ENCODE peak calls at places on chromosomes 7 and 10, in seven cellular contexts. D is SK-N-SH, X is A549, R is HCT116, L is K562, Y is HepG2, B is NB4. Q is an unnamed sample.

GRCh38 chr10:78575400-78575799 is 493.4 kb upstream of the ZMIZ1 start:
- DNase-seq in D (no peak), Y (no peak), R (no peak), X (no peak), B (no peak), L (no peak), Q (peak)

GRCh38 chr7:43768894-43769272 is 10.4 kb downstream of the BLVRA start:
- DNase-seq in Y (peak), B (no peak), L (no peak), R (no peak), D (no peak), X (no peak), Q (no peak)

GRCh38 chr10:93745411-93746065 is 12.2 kb upstream of the LGI1 start:
- DNase-seq in L (peak), D (no peak), X (peak), Y (peak), R (no peak), B (peak), Q (no peak)

GRCh38 chr10:28769147-28769604 is 91.9 kb downstream of the BAMBI start:
- DNase-seq in Y (peak), L (no peak), B (no peak), D (no peak), R (no peak), X (no peak), Q (no peak)

GRCh38 chr10:32687116-32687515 is 241.2 kb downstream of the CCDC7 start:
- DNase-seq in R (no peak), B (no peak), L (no peak), Y (no peak), X (no peak), D (no peak), Q (no peak)

GRCh38 chr10:5457741-5458140 is 41.6 kb downstream of the CALML5 start:
- DNase-seq in D (no peak), R (no peak), L (no peak), X (no peak), Y (no peak), B (no peak), Q (no peak)

GRCh38 chr10:62588116-62588515 is 213.9 kb downstream of the ZNF365 start:
- DNase-seq in R (no peak), B (no peak), X (no peak), Y (no peak), D (no peak), L (no peak), Q (no peak)

GRCh38 chr10:6840093-6840763 is 260.2 kb upstream of the PRKCQ start:
- DNase-seq in B (peak), D (no peak), L (no peak), R (no peak), X (no peak), Y (no peak), Q (no peak)

GRCh38 chr10:112585052-112585451 is 138.0 kb downstream of the VTI1A start:
- DNase-seq in Y (no peak), D (no peak), R (peak), B (no peak), X (peak), L (no peak), Q (no peak)

GRCh38 chr10:97490592-97490991 is 7.6 kb downstream of the MMS19 start:
- DNase-seq in B (no peak), Y (no peak), D (no peak), X (no peak), R (no peak), L (no peak), Q (peak)

GRCh38 chr7:41187322-41187721 is 515.6 kb downstream of the INHBA start:
- DNase-seq in D (no peak), X (no peak), L (no peak), R (no peak), Y (no peak), B (no peak), Q (peak)

GRCh38 chr7:45001138-45001694 is 1.2 kb downstream of the CCM2 start:
- DNase-seq in Y (no peak), X (no peak), D (peak), L (peak), R (no peak), B (peak), Q (peak)

GRCh38 chr7:120991570-120991969 is 3.1 kb downstream of the CPED1 start:
- DNase-seq in L (no peak), X (no peak), Y (no peak), D (no peak), R (no peak), B (no peak), Q (no peak)

GRCh38 chr10:7272008-7272407 is 138.8 kb downstream of the SFMBT2 start:
- DNase-seq in B (no peak), R (no peak), D (no peak), Y (no peak), L (no peak), X (no peak), Q (no peak)

GRCh38 chr7:99308461-99309074 is 17.1 kb upstream of the ARPC1A start:
- DNase-seq in L (no peak), R (no peak), D (no peak), B (no peak), X (no peak), Y (no peak), Q (no peak)

GRCh38 chr7:105760549-105761447 is 115.6 kb downstream of the ATXN7L1 start:
- DNase-seq in R (no peak), X (no peak), L (no peak), D (no peak), B (no peak), Y (no peak), Q (no peak)

GRCh38 chr10:113463083-113463482 is 89.8 kb upstream of the HABP2 start:
- DNase-seq in B (no peak), Y (no peak), D (no peak), L (no peak), R (no peak), X (no peak), Q (no peak)

GRCh38 chr10:13685885-13686284 is 99.1 kb downstream of the PRPF18 start:
- DNase-seq in Y (no peak), X (no peak), R (no peak), L (no peak), D (no peak), B (no peak), Q (no peak)

GRCh38 chr10:90865400-90865799 is 6.4 kb upstream of the RPP30 start:
- DNase-seq in R (no peak), Y (no peak), B (peak), D (no peak), L (peak), X (peak), Q (peak)

GRCh38 chr10:131872837-131873375 is 27.9 kb upstream of the PPP2R2D start:
- DNase-seq in B (no peak), D (no peak), Y (no peak), R (no peak), L (no peak), X (no peak), Q (no peak)

GRCh38 chr7:4215176-4215720 is 466.8 kb upstream of the FOXK1 start:
- DNase-seq in B (no peak), L (no peak), R (no peak), Y (no peak), X (no peak), D (no peak), Q (no peak)

GRCh38 chr10:23351914-23352313 is 7.3 kb upstream of the C10orf67 start:
- DNase-seq in B (no peak), Y (no peak), X (no peak), R (no peak), D (no peak), L (no peak), Q (no peak)

GRCh38 chr7:82249979-82250378 is 193.6 kb downstream of the CACNA2D1 start:
- DNase-seq in B (no peak), Y (no peak), X (no peak), D (no peak), R (no peak), L (no peak), Q (no peak)

GRCh38 chr10:930415-931325 is 835 bp downstream of the LARP4B start:
- DNase-seq in R (no peak), X (peak), Y (peak), B (peak), L (peak), D (peak), Q (peak)

GRCh38 chr7:78151229-78151628 is 352.7 kb downstream of the PHTF2 start:
- DNase-seq in D (no peak), X (no peak), Y (no peak), L (no peak), B (no peak), R (no peak), Q (no peak)

GRCh38 chr7:64630496-64630895 is 35.4 kb upstream of the ZNF107 start:
- DNase-seq in D (peak), L (peak), Y (peak), R (peak), B (peak), X (no peak), Q (no peak)

GRCh38 chr7:157404845-157405481 is 68.2 kb downstream of the DNAJB6 start:
- DNase-seq in B (peak), D (peak), R (no peak), Y (no peak), X (peak), L (peak), Q (peak)

GRCh38 chr10:36256166-36256565 is 614.1 kb upstream of the FZD8 start:
- DNase-seq in R (no peak), X (no peak), D (no peak), Y (no peak), L (no peak), B (no peak), Q (peak)

GRCh38 chr10:7389844-7390243 is 21.0 kb downstream of the SFMBT2 start:
- DNase-seq in Y (no peak), B (no peak), L (no peak), X (no peak), R (no peak), D (no peak), Q (no peak)

GRCh38 chr7:1225462-1226154 is 7.1 kb upstream of the UNCX start:
- DNase-seq in B (peak), R (no peak), L (peak), Y (no peak), X (peak), D (peak), Q (no peak)

GRCh38 chr7:1227814-1228534 is 4.7 kb upstream of the UNCX start:
- DNase-seq in R (no peak), B (peak), Y (no peak), L (no peak), D (no peak), X (no peak), Q (no peak)

GRCh38 chr7:1226155-1226901 is 6.3 kb upstream of the UNCX start:
- DNase-seq in Y (no peak), B (no peak), D (no peak), R (no peak), X (no peak), L (no peak), Q (no peak)

GRCh38 chr7:1228535-1229333 is 3.9 kb upstream of the UNCX start:
- DNase-seq in R (no peak), X (no peak), D (no peak), Y (no peak), B (no peak), L (no peak), Q (no peak)

GRCh38 chr7:1227071-1227804 is 5.4 kb upstream of the UNCX start:
- DNase-seq in R (no peak), L (no peak), D (no peak), Y (no peak), B (peak), X (no peak), Q (no peak)
- TF ChIP-seq MAX in R (no peak), L (no peak), D (no peak), Y (no peak), B (peak), X (no peak), Q (no peak)

DNA sequence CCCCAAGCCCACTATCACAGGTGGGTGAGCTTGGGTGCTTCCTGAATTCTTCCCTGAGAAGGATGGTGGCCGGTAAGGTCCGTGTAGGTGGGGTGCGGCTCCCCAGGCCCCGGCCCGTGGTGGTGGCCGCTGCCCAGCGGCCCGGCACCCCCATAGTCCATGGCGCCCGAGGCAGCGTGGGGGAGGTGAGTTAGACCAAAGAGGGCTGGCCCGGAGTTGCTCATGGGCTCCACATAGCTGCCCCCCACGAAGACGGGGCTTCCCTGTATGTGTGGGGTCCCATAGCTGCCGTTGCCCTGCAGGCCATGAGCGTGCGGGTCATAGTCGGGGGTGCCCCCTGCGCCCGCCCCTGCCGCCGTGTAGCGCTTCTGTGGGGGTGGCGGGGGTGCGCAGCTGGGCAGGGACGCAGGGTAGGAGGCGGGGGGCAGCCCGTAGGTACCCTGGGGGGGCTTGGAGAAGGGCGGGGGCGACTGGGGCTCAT is 5.5 kb upstream of the HOXA2 start:
- DNase-seq in X (no peak), L (no peak), D (no peak), R (no peak), B (no peak), Y (no peak), Q (no peak)
- H3K4me3 ChIP-seq in X (no peak), L (no peak), D (no peak), R (no peak), B (no peak), Y (no peak), Q (no peak)

DNA sequence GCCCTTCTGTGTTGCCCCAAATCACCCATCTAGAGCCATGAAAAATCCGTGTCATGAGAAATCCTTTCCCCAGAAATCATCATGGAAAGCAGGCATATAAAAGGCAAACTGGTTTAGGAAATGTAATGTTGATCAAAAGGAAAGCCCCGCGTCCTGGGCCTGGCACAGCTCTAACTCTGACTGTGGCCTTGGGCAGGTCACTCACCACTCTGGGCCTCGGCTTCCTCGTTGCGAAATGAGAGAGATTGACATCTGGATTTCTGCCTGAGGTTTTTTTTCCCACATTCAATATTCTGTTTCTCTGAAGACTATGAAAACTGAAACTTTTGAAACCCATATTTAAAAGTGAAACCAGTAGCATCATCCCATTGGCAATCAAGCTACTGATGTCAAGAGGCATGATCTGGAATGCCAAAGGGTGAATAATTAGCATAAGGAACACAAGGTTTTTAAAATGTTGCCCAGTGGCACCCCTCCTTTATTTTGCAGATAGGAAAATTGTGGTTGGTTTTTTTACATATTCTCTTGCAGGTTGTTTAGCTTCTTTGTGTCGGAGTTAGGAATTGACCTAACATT is 369.7 kb upstream of the NPVF start:
- DNase-seq in R (no peak), Y (peak), X (no peak), L (no peak), D (no peak), B (peak), Q (no peak)
- TF ChIP-seq MAX in R (no peak), Y (no peak), X (no peak), L (no peak), D (no peak), B (no peak), Q (no peak)

GRCh38 chr7:16647435-16647960 is 1.5 kb downstream of the BZW2 start:
- DNase-seq in X (no peak), Y (no peak), D (no peak), L (no peak), B (no peak), R (no peak), Q (peak)
- H3K4me3 ChIP-seq in X (peak), Y (peak), D (peak), L (peak), B (peak), R (peak), Q (peak)

GRCh38 chr7:128055668-128056067 is 24.4 kb upstream of the LRRC4 start:
- DNase-seq in L (no peak), R (no peak), Y (no peak), X (no peak), D (peak), B (no peak), Q (no peak)
- TF ChIP-seq MAX in L (no peak), R (no peak), Y (no peak), X (no peak), D (no peak), B (no peak), Q (no peak)

GRCh38 chr7:91228327-91228726 is 35.9 kb upstream of the FZD1 start:
- DNase-seq in R (no peak), Y (no peak), D (no peak), X (no peak), L (no peak), B (no peak), Q (peak)

GRCh38 chr7:91230503-91230902 is 33.7 kb upstream of the FZD1 start:
- DNase-seq in D (no peak), B (no peak), Y (no peak), L (no peak), R (no peak), X (no peak), Q (no peak)

GRCh38 chr7:91230100-91230499 is 34.1 kb upstream of the FZD1 start:
- DNase-seq in X (no peak), L (no peak), Y (no peak), D (no peak), R (no peak), B (no peak), Q (no peak)

GRCh38 chr7:91228927-91229326 is 35.3 kb upstream of the FZD1 start:
- DNase-seq in X (no peak), R (no peak), D (no peak), Y (no peak), B (no peak), L (no peak), Q (no peak)

GRCh38 chr7:91226411-91226810 is 37.8 kb upstream of the FZD1 start:
- DNase-seq in R (no peak), B (no peak), X (no peak), Y (no peak), L (no peak), D (no peak), Q (no peak)
- H3K4me3 ChIP-seq in R (no peak), B (no peak), X (no peak), Y (no peak), L (no peak), D (no peak), Q (no peak)

DNA sequence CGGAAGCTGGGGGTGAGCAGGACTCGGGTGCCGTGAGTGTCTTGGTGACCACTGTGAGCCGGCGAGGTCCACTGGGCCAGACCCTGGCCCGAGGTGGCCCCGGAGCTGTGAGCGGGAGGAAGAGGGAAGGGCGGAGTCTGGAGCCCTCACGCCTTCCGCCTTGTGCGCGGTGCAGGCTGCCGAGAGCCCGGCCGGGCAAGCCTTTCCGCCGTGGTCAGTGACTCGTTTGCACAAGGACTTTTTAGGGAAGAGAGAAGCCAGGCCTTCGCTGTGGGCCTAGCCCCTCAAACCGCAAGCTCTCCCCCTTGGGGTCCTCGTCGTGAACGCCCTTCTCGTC is 40.9 kb upstream of the ZNF32 start:
- DNase-seq in X (peak), L (peak), R (no peak), Y (no peak), D (peak), B (peak), Q (no peak)
- TF ChIP-seq MAX in X (peak), L (no peak), R (no peak), Y (no peak), D (no peak), B (no peak), Q (peak)

GRCh38 chr10:44971935-44972792 is 6.4 kb downstream of the DEPP1 start:
- DNase-seq in L (no peak), B (no peak), Y (no peak), R (no peak), X (no peak), D (no peak), Q (peak)

GRCh38 chr10:44974628-44975431 is 3.8 kb downstream of the DEPP1 start:
- DNase-seq in X (peak), D (peak), Y (peak), L (peak), B (peak), R (peak), Q (peak)

GRCh38 chr10:44972874-44973306 is 5.7 kb downstream of the DEPP1 start:
- DNase-seq in B (no peak), X (no peak), R (no peak), Y (no peak), L (no peak), D (no peak), Q (peak)

GRCh38 chr10:44974082-44974627 is 4.5 kb downstream of the DEPP1 start:
- DNase-seq in Y (no peak), X (no peak), L (no peak), R (no peak), D (no peak), B (peak), Q (no peak)

GRCh38 chr10:44973323-44974081 is 5.1 kb downstream of the DEPP1 start:
- DNase-seq in B (peak), D (no peak), L (no peak), X (no peak), Y (no peak), R (no peak), Q (peak)
- H3K4me3 ChIP-seq in B (no peak), D (no peak), L (no peak), X (no peak), Y (no peak), R (no peak), Q (no peak)

DNA sequence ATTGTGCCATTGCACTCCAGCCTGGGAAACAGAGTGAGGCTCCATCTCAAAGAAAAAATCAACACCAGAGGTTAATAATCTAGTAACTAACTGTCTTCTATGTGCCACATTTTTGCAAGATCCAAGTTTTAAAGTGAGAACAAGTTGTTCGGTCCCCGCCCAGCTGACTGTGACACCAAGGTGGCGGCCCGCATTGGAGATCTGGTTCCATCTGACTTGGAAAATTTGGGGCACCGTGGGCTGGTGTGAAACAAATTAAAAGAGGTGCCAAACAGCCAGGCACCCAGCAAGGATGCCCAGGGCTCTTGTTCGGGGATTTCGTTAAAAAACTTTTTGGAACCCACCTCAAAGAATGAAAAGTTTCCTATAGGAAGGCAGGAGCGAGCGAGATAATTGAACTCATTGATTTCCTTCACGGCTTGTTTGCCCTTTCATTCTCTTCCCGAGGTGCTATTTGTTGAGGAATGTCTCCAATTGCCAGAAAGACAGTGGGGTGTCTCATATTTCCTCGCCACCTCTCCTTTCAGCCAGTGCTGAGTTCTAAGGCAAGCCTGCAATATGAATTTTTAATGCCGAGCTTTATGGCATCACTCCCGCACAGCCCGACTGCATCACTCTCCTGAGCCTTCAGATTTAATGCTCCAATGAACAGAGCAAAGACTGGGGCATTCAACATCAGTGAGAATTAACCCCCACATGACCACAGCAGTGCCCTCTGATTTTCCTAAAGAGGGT is 156.9 kb upstream of the SH2B2 start:
- DNase-seq in X (no peak), D (no peak), B (no peak), R (no peak), Y (no peak), L (no peak), Q (no peak)
- TF ChIP-seq MAX in X (no peak), D (no peak), B (no peak), R (no peak), Y (no peak), L (no peak), Q (no peak)